ENCODE peak calls at places on chromosomes 16 and 17, in six cellular contexts. L is EL; P is NCI-H1105; I is anterior cingulate cortex; R is coronary artery; G is stimulated activated CD8-positive, alpha-beta memory T cell treated with anti-CD3 and anti-CD28 coated beads, Interleukin-2, amount 100 ng/mL, for 1 hour. E is an unnamed sample.

GRCh38 chr16:47778106-47778803 is 317.1 kb downstream of the PHKB start:
- DNase-seq in P (no peak), G (no peak), I (no peak), L (peak; percentile 9), R (no peak), E (no peak)

GRCh38 chr17:20993863-20994778 is 48.7 kb downstream of the USP22 start:
- DNase-seq in L (no peak), G (no peak), R (peak; percentile 62), P (no peak), I (no peak), E (no peak)

GRCh38 chr17:41322264-41322902 is 6.9 kb upstream of the KRTAP17-1 start:
- DNase-seq in I (no peak), R (no peak), G (no peak), P (no peak), L (peak; percentile 75), E (peak; percentile 53)

GRCh38 chr17:81909966-81910839 is 996 bp downstream of the PCYT2 start:
- DNase-seq in P (no peak), R (no peak), L (peak; percentile 24), I (no peak), G (no peak), E (no peak)

GRCh38 chr16:10622036-10622921 is 41.9 kb upstream of the EMP2 start:
- DNase-seq in R (no peak), G (no peak), L (no peak), P (no peak), I (no peak), E (no peak)

GRCh38 chr17:7589204-7589868 is 558 bp downstream of the SOX15 start:
- DNase-seq in L (peak; percentile 89), I (peak; percentile 74), G (peak; percentile 34), P (peak; percentile 93), R (peak; percentile 85), E (no peak)

GRCh38 chr16:51971184-51971583 is 575.8 kb downstream of the TOX3 start:
- DNase-seq in G (no peak), P (peak; percentile 9), I (no peak), R (no peak), L (peak; percentile 6), E (no peak)

GRCh38 chr16:72128701-72129100 is 35.1 kb downstream of the DHX38 start:
- DNase-seq in G (no peak), P (no peak), I (no peak), R (no peak), L (no peak), E (no peak)

GRCh38 chr17:33145941-33146340 is 147.2 kb downstream of the ASIC2 start:
- DNase-seq in L (no peak), R (no peak), G (no peak), I (no peak), P (no peak), E (no peak)

GRCh38 chr17:42212382-42212781 is 18.1 kb upstream of the GHDC start:
- DNase-seq in I (no peak), R (no peak), G (no peak), P (no peak), L (no peak), E (no peak)

E was measured in DMS79 treated with DMSO at 0.1 percent for 48 hours.